ENCODE peak calls at places on chromosomes 2 and 18, in four cellular contexts. M is heart left ventricle, E is fibroblast of lung, P is right lobe of liver. L is an unnamed sample.

GRCh38 chr2:206274434-206275273 is at the start of gene ZDBF2:
- DNase-seq in P (peak), M (peak), E (peak), L (peak)

GRCh38 chr18:23992119-23992940 is 22.2 kb upstream of the TTC39C start:
- DNase-seq in P (peak), M (peak), E (peak), L (peak)

GRCh38 chr2:101753207-101753616 is 55.7 kb downstream of the MAP4K4 start:
- DNase-seq in M (no peak), P (no peak), E (peak), L (no peak)

GRCh38 chr18:76498064-76498463 is 3.0 kb upstream of the ZNF516 start:
- DNase-seq in E (no peak), P (no peak), M (no peak), L (no peak)

GRCh38 chr2:26298286-26298637 is 47.7 kb upstream of the SELENOI start:
- DNase-seq in E (no peak), P (no peak), M (no peak), L (no peak)

GRCh38 chr2:6236317-6236716 is 544.1 kb downstream of the SOX11 start:
- DNase-seq in E (no peak), P (no peak), M (no peak), L (no peak)

GRCh38 chr2:219056176-219056895 is 4.4 kb downstream of the IHH start:
- DNase-seq in M (no peak), P (no peak), E (no peak), L (no peak)

GRCh38 chr2:215728504-215729065 is 284.8 kb downstream of the MREG start:
- DNase-seq in E (peak), P (no peak), M (no peak), L (peak)

GRCh38 chr2:29119211-29119610 is 4.0 kb downstream of the CLIP4 start:
- DNase-seq in M (no peak), E (no peak), P (no peak), L (no peak)

GRCh38 chr2:201696151-201696659 is 2.2 kb downstream of the MPP4 start:
- DNase-seq in P (no peak), M (no peak), E (peak), L (peak)

GRCh38 chr18:74773171-74773624 is 175.5 kb downstream of the ZNF407 start:
- DNase-seq in P (no peak), M (no peak), E (no peak), L (no peak)

GRCh38 chr2:217127744-217128143 is 267.9 kb upstream of the TNP1 start:
- DNase-seq in P (no peak), E (no peak), M (no peak), L (peak)

GRCh38 chr2:75716406-75716805 is 5.7 kb upstream of the GCFC2 start:
- DNase-seq in E (peak), P (no peak), M (no peak), L (no peak)

GRCh38 chr18:7464245-7464966 is 102.7 kb upstream of the PTPRM start:
- DNase-seq in M (peak), E (no peak), P (no peak), L (no peak)

GRCh38 chr2:19022334-19022733 is 336.1 kb downstream of the OSR1 start:
- DNase-seq in M (no peak), P (no peak), E (no peak), L (no peak)

GRCh38 chr2:29747786-29748470 is 173.5 kb downstream of the ALK start:
- DNase-seq in E (peak), M (no peak), P (no peak), L (peak)

GRCh38 chr2:5373200-5373599 is 319.0 kb upstream of the SOX11 start:
- DNase-seq in M (no peak), E (no peak), P (no peak), L (peak)

GRCh38 chr2:205814039-205814364 is 131.7 kb downstream of the NRP2 start:
- DNase-seq in M (no peak), E (no peak), P (no peak), L (no peak)

GRCh38 chr2:70959851-70960832 is 18.3 kb upstream of the ANKRD53 start:
- DNase-seq in E (no peak), P (peak), M (no peak), L (no peak)
- TF ChIP-seq CTCF in E (no peak), P (no peak), M (no peak), L (peak)

GRCh38 chr2:54330226-54331094 is 74.4 kb upstream of the TSPYL6 start:
- DNase-seq in E (peak), M (peak), P (peak), L (peak)
- H3K4me3 ChIP-seq in E (peak), M (peak), P (peak), L (peak)

GRCh38 chr2:239396881-239397681 is 3.7 kb downstream of the HDAC4 start:
- DNase-seq in E (no peak), P (no peak), M (peak), L (no peak)
- TF ChIP-seq CTCF in E (no peak), P (peak), M (no peak), L (no peak)

DNA sequence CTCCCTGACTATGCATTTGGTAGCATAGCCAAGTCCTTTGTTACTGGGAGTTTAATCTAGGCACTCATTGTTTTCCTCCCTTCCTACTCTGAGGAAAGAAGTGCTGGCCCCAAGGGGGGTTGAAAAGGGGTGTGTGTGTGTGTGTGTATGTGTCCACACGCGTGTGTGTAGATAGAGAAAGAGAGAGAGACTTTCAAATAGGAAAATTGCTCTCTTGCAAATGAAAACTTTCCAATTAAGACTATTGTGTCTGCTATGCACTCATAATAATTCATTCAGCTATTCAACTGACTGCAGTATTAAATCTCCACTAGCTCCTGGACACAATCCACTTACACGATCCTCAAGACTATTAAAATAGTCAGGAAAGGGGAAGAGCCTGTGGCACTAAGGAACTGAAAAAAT is 92.9 kb upstream of the CSRNP3 start:
- DNase-seq in E (no peak), M (no peak), P (no peak), L (no peak)
- H3K4me3 ChIP-seq in E (no peak), M (no peak), P (no peak), L (no peak)

DNA sequence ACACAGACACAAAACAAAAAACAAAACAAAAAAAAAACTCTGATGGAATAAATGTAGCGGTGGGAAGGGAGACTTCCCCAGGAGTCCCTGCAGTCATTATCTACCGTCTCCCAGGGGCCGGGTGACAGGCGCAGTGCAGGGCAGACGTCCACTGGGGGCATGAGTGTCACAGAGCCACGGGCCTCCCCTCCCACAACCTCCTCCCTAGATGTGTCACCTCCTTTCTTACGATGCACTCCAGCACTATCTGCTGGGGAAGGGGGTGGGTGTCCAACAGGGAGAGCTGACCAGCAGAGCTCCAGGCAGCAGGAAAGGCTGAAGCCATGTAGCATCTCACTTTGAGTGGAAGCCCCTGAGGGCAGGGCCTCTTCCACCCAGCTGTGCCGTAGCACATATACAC is 84.5 kb downstream of the LONRF2 start:
- DNase-seq in M (no peak), E (no peak), P (no peak), L (no peak)
- TF ChIP-seq CTCF in M (no peak), E (no peak), P (no peak), L (no peak)

DNA sequence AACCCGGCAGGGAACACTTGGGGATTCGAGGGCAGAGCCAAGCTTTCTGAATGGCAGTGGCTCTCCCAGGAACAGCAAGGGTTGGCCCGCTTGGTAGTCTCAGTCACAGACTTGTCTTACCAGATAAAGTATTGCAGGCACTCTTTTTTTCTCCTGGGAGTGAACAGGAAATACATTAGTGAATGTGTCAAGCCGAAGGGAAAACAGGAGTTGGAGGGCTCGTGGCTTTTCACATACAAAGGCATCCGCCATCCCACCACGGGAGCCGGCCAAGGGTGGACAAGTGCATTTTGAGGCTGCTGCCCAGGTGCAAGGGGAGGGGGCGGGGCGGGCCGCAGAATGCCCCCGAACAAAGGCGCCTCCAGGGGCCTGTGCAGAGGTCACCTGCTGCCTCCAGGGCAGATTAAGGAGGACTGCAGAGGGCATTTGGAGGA is 163.3 kb upstream of the SIX3 start:
- DNase-seq in M (no peak), E (no peak), P (no peak), L (no peak)
- H3K4me3 ChIP-seq in M (peak), E (no peak), P (no peak), L (no peak)

L was measured in astrocyte of the spinal cord.